ENCODE peak calls at places on chromosomes 2 and 18, in ten cellular contexts. J, T, H, P, X, B, U, A, C and V are unnamed samples.

GRCh38 chr2:169911119-169911518 is 83.9 kb downstream of the UBR3 start:
- DNase-seq in U (no peak), H (no peak), P (no peak), B (no peak), T (no peak), C (no peak), X (no peak), J (no peak), A (no peak), V (no peak)

GRCh38 chr2:240407090-240407489 is 28.4 kb upstream of the GPC1 start:
- DNase-seq in X (no peak), A (no peak), H (no peak), T (no peak), U (no peak), B (no peak), P (no peak), J (no peak), C (no peak), V (no peak)

GRCh38 chr2:186197955-186198354 is 288.1 kb upstream of the ZC3H15 start:
- DNase-seq in H (no peak), J (no peak), A (no peak), T (no peak), U (no peak), B (no peak), P (no peak), X (no peak), C (no peak), V (no peak)

GRCh38 chr2:152097291-152098032 is 1.4 kb downstream of the CACNB4 start:
- DNase-seq in H (no peak), A (peak; percentile 8), P (peak; percentile 68), X (no peak), J (no peak), B (peak; percentile 32), U (peak; percentile 21), T (peak; percentile 44), C (peak; percentile 52), V (no peak)

GRCh38 chr2:56132138-56132537 is 51.7 kb upstream of the CCDC85A start:
- DNase-seq in J (no peak), X (no peak), P (peak; percentile 41), H (peak; percentile 43), B (peak; percentile 59), A (peak; percentile 46), C (peak; percentile 52), U (peak; percentile 73), T (peak; percentile 53), V (no peak)

GRCh38 chr2:62437785-62438184 is 68.2 kb downstream of the TMEM17 start:
- DNase-seq in B (no peak), C (no peak), J (no peak), A (no peak), U (no peak), T (no peak), X (no peak), H (no peak), P (no peak), V (no peak)

GRCh38 chr18:67243799-67244587 is 272.5 kb downstream of the DSEL start:
- DNase-seq in U (peak; percentile 49), C (peak; percentile 38), B (no peak), P (peak; percentile 54), T (peak; percentile 30), X (no peak), J (no peak), A (no peak), H (no peak), V (no peak)

GRCh38 chr2:20516646-20517341 is 69.9 kb downstream of the RHOB start:
- DNase-seq in A (no peak), C (no peak), X (no peak), H (no peak), P (no peak), T (peak; percentile 30), J (no peak), U (no peak), B (peak; percentile 67), V (no peak)

GRCh38 chr18:5519448-5520362 is 24.1 kb downstream of the EPB41L3 start:
- DNase-seq in T (peak; percentile 60), X (no peak), H (no peak), P (no peak), B (peak; percentile 33), J (no peak), A (no peak), C (no peak), U (peak; percentile 24), V (no peak)

GRCh38 chr18:50196261-50196660 is 1.3 kb upstream of the MYO5B start:
- DNase-seq in J (no peak), X (no peak), P (no peak), T (no peak), H (no peak), U (no peak), B (no peak), C (no peak), A (no peak), V (no peak)

GRCh38 chr18:50193796-50194622 is 938 bp downstream of the MYO5B start:
- DNase-seq in J (no peak), A (peak; percentile 43), X (no peak), T (no peak), H (no peak), B (no peak), C (peak; percentile 25), P (no peak), U (no peak), V (no peak)

GRCh38 chr18:50195689-50196088 is 742 bp upstream of the MYO5B start:
- DNase-seq in T (no peak), C (no peak), B (no peak), H (no peak), U (no peak), P (no peak), J (no peak), X (no peak), A (no peak), V (no peak)

GRCh38 chr18:50192903-50193795 is 1.8 kb downstream of the MYO5B start:
- DNase-seq in A (peak; percentile 4), B (no peak), C (peak; percentile 53), T (no peak), X (no peak), P (peak; percentile 29), H (no peak), U (no peak), J (no peak), V (no peak)

GRCh38 chr18:50194623-50195532 is at the start of gene MYO5B:
- DNase-seq in B (no peak), T (no peak), U (no peak), H (no peak), J (peak; percentile 5), X (peak; percentile 49), C (peak; percentile 85), A (peak; percentile 82), P (peak; percentile 58), V (no peak)
- TF ChIP-seq CTCF in B (no peak), T (no peak), U (no peak), H (no peak), J (no peak), X (no peak), C (peak; percentile 5), A (no peak), P (peak; percentile 41), V (no peak)

GRCh38 chr2:149329470-149330126 is 789 bp upstream of the LYPD6 start:
- DNase-seq in X (no peak), P (peak; percentile 54), T (peak; percentile 30), J (no peak), U (peak; percentile 4), A (peak; percentile 74), H (peak; percentile 48), C (peak; percentile 81), B (peak; percentile 58), V (no peak)
- TF ChIP-seq CTCF in X (no peak), P (no peak), T (no peak), J (no peak), U (no peak), A (no peak), H (no peak), C (no peak), B (no peak), V (no peak)

DNA sequence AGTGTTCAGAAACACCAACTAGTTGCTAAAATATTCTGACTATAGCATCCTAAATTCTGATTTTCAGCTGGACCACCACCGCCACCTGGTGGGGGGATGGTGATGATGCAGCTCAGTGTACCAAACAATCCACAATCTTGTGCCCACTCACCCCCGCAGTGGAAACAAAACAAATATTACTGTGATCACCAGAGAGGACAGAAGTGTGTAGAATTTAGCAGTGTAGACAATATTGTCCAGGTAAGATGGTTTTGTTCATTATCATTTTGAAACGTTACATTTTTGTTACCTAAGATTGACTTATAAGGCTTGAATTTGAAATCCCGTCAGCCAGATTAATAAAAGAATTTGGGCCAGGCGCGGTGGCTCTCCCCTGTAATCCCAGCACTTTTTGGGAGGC is 31.7 kb upstream of the UBXN4 start:
- DNase-seq in C (peak; percentile 40), X (peak; percentile 79), B (peak; percentile 48), U (peak; percentile 62), J (peak; percentile 64), T (peak; percentile 48), H (peak; percentile 24), A (peak; percentile 52), P (peak; percentile 25), V (peak; percentile 54)
- TF ChIP-seq CTCF in C (peak; percentile 95), X (peak; percentile 98), B (peak; percentile 94), U (peak; percentile 88), J (peak; percentile 99), T (peak; percentile 89), H (peak; percentile 98), A (peak; percentile 92), P (peak; percentile 63), V (peak; percentile 96)

DNA sequence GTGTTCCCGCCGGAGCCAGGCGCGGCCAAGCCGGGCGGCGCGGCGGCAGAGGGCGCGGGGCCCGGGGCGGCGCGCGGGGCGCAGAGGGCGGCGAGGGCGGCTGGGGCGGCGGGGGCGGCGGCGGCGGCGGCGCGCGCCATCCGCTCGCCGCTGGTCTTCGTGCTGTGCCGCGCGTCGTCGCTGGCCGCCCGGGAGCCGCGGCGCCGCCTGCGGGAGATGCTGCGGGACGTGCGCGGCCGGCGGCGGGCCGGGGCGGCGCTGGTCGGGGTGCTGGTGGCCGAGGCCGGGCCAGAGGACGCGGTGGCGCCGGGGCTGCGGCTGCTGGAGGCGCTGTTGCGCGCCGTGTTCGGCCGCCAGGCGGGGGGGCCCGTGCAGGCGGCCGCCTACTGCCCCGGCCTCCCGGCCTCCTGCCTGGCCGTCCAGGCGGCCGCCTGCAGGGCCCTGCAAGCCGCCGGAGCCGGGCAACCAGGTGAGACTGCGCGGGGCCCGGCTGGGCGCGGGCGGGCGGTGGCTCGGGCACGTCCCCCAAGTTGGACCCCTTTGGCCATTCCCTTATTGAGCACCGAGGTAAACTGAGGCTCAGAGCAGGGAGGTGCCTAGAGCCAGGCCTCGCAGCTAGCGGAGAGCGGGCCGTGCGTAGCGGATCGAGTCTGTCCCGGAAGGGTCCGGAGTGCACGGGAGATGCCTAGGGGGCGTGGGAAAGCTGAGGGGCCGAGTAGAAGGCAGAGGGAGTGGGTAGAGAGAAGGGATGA is 584 bp downstream of the C2orf72 start:
- DNase-seq in B (no peak), P (no peak), A (peak; percentile 54), T (no peak), C (no peak), U (no peak), H (no peak), J (no peak), X (no peak), V (no peak)
- TF ChIP-seq CTCF in B (no peak), P (no peak), A (no peak), T (no peak), C (no peak), U (no peak), H (no peak), J (no peak), X (no peak), V (no peak)